ENCODE peak calls at places on chromosomes 3 and 15, in eight cellular contexts. One of them, this sample, is unnamed.

GRCh38 chr3:58998476-58999117 is 51.2 kb downstream of the CFAP20DC start:
- DNase-seq in HTR-8/SVneo: peak
- DNase-seq in NCI-H774: no peak
- DNase-seq in fibroblast of the aortic adventitia: peak
- DNase-seq in breast epithelium: no peak
- DNase-seq in progenitor cell of endocrine pancreas: no peak
- DNase-seq in glutamatergic neuron: no peak
- DNase-seq in HT1080: peak
- DNase-seq in this sample: peak

GRCh38 chr3:170634663-170635096 is 48.8 kb upstream of the SLC7A14 start:
- DNase-seq in HTR-8/SVneo: no peak
- DNase-seq in NCI-H774: no peak
- DNase-seq in fibroblast of the aortic adventitia: no peak
- DNase-seq in breast epithelium: no peak
- DNase-seq in progenitor cell of endocrine pancreas: no peak
- DNase-seq in glutamatergic neuron: no peak
- DNase-seq in HT1080: no peak
- DNase-seq in this sample: no peak

GRCh38 chr3:141441381-141442365 is 45.2 kb upstream of the RASA2 start:
- DNase-seq in HTR-8/SVneo: peak
- DNase-seq in NCI-H774: no peak
- DNase-seq in fibroblast of the aortic adventitia: peak
- DNase-seq in breast epithelium: no peak
- DNase-seq in progenitor cell of endocrine pancreas: peak
- DNase-seq in glutamatergic neuron: peak
- DNase-seq in HT1080: peak
- DNase-seq in this sample: peak

GRCh38 chr15:27757050-27757449 is 342.1 kb downstream of the OCA2 start:
- DNase-seq in HTR-8/SVneo: no peak
- DNase-seq in NCI-H774: no peak
- DNase-seq in fibroblast of the aortic adventitia: no peak
- DNase-seq in breast epithelium: no peak
- DNase-seq in progenitor cell of endocrine pancreas: no peak
- DNase-seq in glutamatergic neuron: no peak
- DNase-seq in HT1080: no peak
- DNase-seq in this sample: no peak

GRCh38 chr3:19931767-19932188 is 2.2 kb downstream of the EFHB start:
- DNase-seq in HTR-8/SVneo: no peak
- DNase-seq in NCI-H774: no peak
- DNase-seq in fibroblast of the aortic adventitia: no peak
- DNase-seq in breast epithelium: no peak
- DNase-seq in progenitor cell of endocrine pancreas: no peak
- DNase-seq in glutamatergic neuron: no peak
- DNase-seq in HT1080: peak
- DNase-seq in this sample: no peak

GRCh38 chr3:151327571-151328198 is 1.7 kb downstream of the P2RY13 start:
- DNase-seq in HTR-8/SVneo: no peak
- DNase-seq in NCI-H774: peak
- DNase-seq in fibroblast of the aortic adventitia: peak
- DNase-seq in breast epithelium: no peak
- DNase-seq in progenitor cell of endocrine pancreas: no peak
- DNase-seq in glutamatergic neuron: no peak
- DNase-seq in HT1080: peak
- DNase-seq in this sample: peak

GRCh38 chr3:5220667-5221431 is 33.3 kb downstream of the EDEM1 start:
- DNase-seq in HTR-8/SVneo: no peak
- DNase-seq in NCI-H774: no peak
- DNase-seq in fibroblast of the aortic adventitia: no peak
- DNase-seq in breast epithelium: no peak
- DNase-seq in progenitor cell of endocrine pancreas: no peak
- DNase-seq in glutamatergic neuron: no peak
- DNase-seq in HT1080: no peak
- DNase-seq in this sample: no peak

GRCh38 chr3:58116161-58116955 is 94.4 kb downstream of the DNASE1L3 start:
- DNase-seq in HTR-8/SVneo: no peak
- DNase-seq in NCI-H774: no peak
- DNase-seq in fibroblast of the aortic adventitia: no peak
- DNase-seq in breast epithelium: no peak
- DNase-seq in progenitor cell of endocrine pancreas: no peak
- DNase-seq in glutamatergic neuron: no peak
- DNase-seq in HT1080: no peak
- DNase-seq in this sample: no peak

GRCh38 chr3:102733811-102734574 is 299.2 kb downstream of the ZPLD1 start:
- DNase-seq in HTR-8/SVneo: peak
- DNase-seq in NCI-H774: no peak
- DNase-seq in fibroblast of the aortic adventitia: no peak
- DNase-seq in breast epithelium: no peak
- DNase-seq in progenitor cell of endocrine pancreas: no peak
- DNase-seq in glutamatergic neuron: no peak
- DNase-seq in HT1080: no peak
- DNase-seq in this sample: peak

GRCh38 chr3:190552969-190553759 is 39.3 kb downstream of the IL1RAP start:
- DNase-seq in HTR-8/SVneo: no peak
- DNase-seq in NCI-H774: no peak
- DNase-seq in fibroblast of the aortic adventitia: no peak
- DNase-seq in breast epithelium: no peak
- DNase-seq in progenitor cell of endocrine pancreas: no peak
- DNase-seq in glutamatergic neuron: no peak
- DNase-seq in HT1080: no peak
- DNase-seq in this sample: no peak

GRCh38 chr15:49988766-49989165 is 130.3 kb downstream of the ATP8B4 start:
- DNase-seq in HTR-8/SVneo: no peak
- DNase-seq in NCI-H774: no peak
- DNase-seq in fibroblast of the aortic adventitia: no peak
- DNase-seq in breast epithelium: no peak
- DNase-seq in progenitor cell of endocrine pancreas: no peak
- DNase-seq in glutamatergic neuron: no peak
- DNase-seq in HT1080: no peak
- DNase-seq in this sample: no peak